ENCODE peak calls at places on chromosome 14, in five cellular contexts. One of them, this sample, is unnamed.

GRCh38 chr14:78902010-78902623 is 731.9 kb downstream of the NRXN3 start:
- DNase-seq in stimulated activated CD4-positive, alpha-beta T cell treated with anti-CD3 and anti-CD28 coated beads, Interleukin-15, amount 100 ng/mL, for 48 hours: no peak
- DNase-seq in fibroblast of lung: peak; percentile 36
- DNase-seq in SW480: peak; percentile 27
- DNase-seq in posterior cingulate gyrus: peak; percentile 66
- DNase-seq in this sample: no peak

GRCh38 chr14:55105991-55106390 is 23.1 kb upstream of the LGALS3 start:
- DNase-seq in stimulated activated CD4-positive, alpha-beta T cell treated with anti-CD3 and anti-CD28 coated beads, Interleukin-15, amount 100 ng/mL, for 48 hours: no peak
- DNase-seq in fibroblast of lung: no peak
- DNase-seq in SW480: no peak
- DNase-seq in posterior cingulate gyrus: no peak
- DNase-seq in this sample: no peak

GRCh38 chr14:55077691-55078151 is 26.3 kb downstream of the MAPK1IP1L start:
- DNase-seq in stimulated activated CD4-positive, alpha-beta T cell treated with anti-CD3 and anti-CD28 coated beads, Interleukin-15, amount 100 ng/mL, for 48 hours: no peak
- DNase-seq in fibroblast of lung: no peak
- DNase-seq in SW480: peak; percentile 91
- DNase-seq in posterior cingulate gyrus: no peak
- DNase-seq in this sample: no peak

GRCh38 chr14:88044129-88044727 is 39.3 kb downstream of the GPR65 start:
- DNase-seq in stimulated activated CD4-positive, alpha-beta T cell treated with anti-CD3 and anti-CD28 coated beads, Interleukin-15, amount 100 ng/mL, for 48 hours: no peak
- DNase-seq in fibroblast of lung: no peak
- DNase-seq in SW480: no peak
- DNase-seq in posterior cingulate gyrus: no peak
- DNase-seq in this sample: no peak

GRCh38 chr14:74207943-74208342 is 31.3 kb upstream of the VSX2 start:
- DNase-seq in stimulated activated CD4-positive, alpha-beta T cell treated with anti-CD3 and anti-CD28 coated beads, Interleukin-15, amount 100 ng/mL, for 48 hours: no peak
- DNase-seq in fibroblast of lung: peak; percentile 2
- DNase-seq in SW480: no peak
- DNase-seq in posterior cingulate gyrus: no peak
- DNase-seq in this sample: no peak

GRCh38 chr14:90551070-90551704 is 154.4 kb downstream of the CALM1 start:
- DNase-seq in stimulated activated CD4-positive, alpha-beta T cell treated with anti-CD3 and anti-CD28 coated beads, Interleukin-15, amount 100 ng/mL, for 48 hours: no peak
- DNase-seq in fibroblast of lung: peak; percentile 46
- DNase-seq in SW480: no peak
- DNase-seq in posterior cingulate gyrus: no peak
- DNase-seq in this sample: no peak

GRCh38 chr14:22887990-22888378 is 5.0 kb downstream of the REM2 start:
- DNase-seq in stimulated activated CD4-positive, alpha-beta T cell treated with anti-CD3 and anti-CD28 coated beads, Interleukin-15, amount 100 ng/mL, for 48 hours: peak; percentile 40
- DNase-seq in fibroblast of lung: no peak
- DNase-seq in SW480: no peak
- DNase-seq in posterior cingulate gyrus: no peak
- DNase-seq in this sample: no peak

GRCh38 chr14:76773188-76773885 is 12.1 kb downstream of the VASH1 start:
- DNase-seq in stimulated activated CD4-positive, alpha-beta T cell treated with anti-CD3 and anti-CD28 coated beads, Interleukin-15, amount 100 ng/mL, for 48 hours: no peak
- DNase-seq in fibroblast of lung: peak; percentile 82
- DNase-seq in SW480: peak; percentile 69
- DNase-seq in posterior cingulate gyrus: no peak
- DNase-seq in this sample: peak; percentile 76

GRCh38 chr14:95761436-95761835 is 47.5 kb upstream of the TCL1A start:
- DNase-seq in stimulated activated CD4-positive, alpha-beta T cell treated with anti-CD3 and anti-CD28 coated beads, Interleukin-15, amount 100 ng/mL, for 48 hours: no peak
- DNase-seq in fibroblast of lung: no peak
- DNase-seq in SW480: no peak
- DNase-seq in posterior cingulate gyrus: no peak
- DNase-seq in this sample: no peak

GRCh38 chr14:35229495-35230089 is 62.6 kb upstream of the PSMA6 start:
- DNase-seq in stimulated activated CD4-positive, alpha-beta T cell treated with anti-CD3 and anti-CD28 coated beads, Interleukin-15, amount 100 ng/mL, for 48 hours: no peak
- DNase-seq in fibroblast of lung: peak; percentile 27
- DNase-seq in SW480: peak; percentile 13
- DNase-seq in posterior cingulate gyrus: no peak
- DNase-seq in this sample: no peak

GRCh38 chr14:49865431-49865859 is 12.9 kb upstream of the NEMF start:
- DNase-seq in stimulated activated CD4-positive, alpha-beta T cell treated with anti-CD3 and anti-CD28 coated beads, Interleukin-15, amount 100 ng/mL, for 48 hours: peak; percentile 73
- DNase-seq in fibroblast of lung: peak; percentile 73
- DNase-seq in SW480: peak; percentile 62
- DNase-seq in posterior cingulate gyrus: peak; percentile 70
- DNase-seq in this sample: peak; percentile 85

GRCh38 chr14:31926652-31927347 is 150.3 kb upstream of the ARHGAP5 start:
- DNase-seq in stimulated activated CD4-positive, alpha-beta T cell treated with anti-CD3 and anti-CD28 coated beads, Interleukin-15, amount 100 ng/mL, for 48 hours: no peak
- DNase-seq in fibroblast of lung: peak; percentile 52
- DNase-seq in SW480: no peak
- DNase-seq in posterior cingulate gyrus: no peak
- DNase-seq in this sample: no peak

GRCh38 chr14:74505831-74506230 is 12.3 kb downstream of the ISCA2 start:
- DNase-seq in stimulated activated CD4-positive, alpha-beta T cell treated with anti-CD3 and anti-CD28 coated beads, Interleukin-15, amount 100 ng/mL, for 48 hours: no peak
- DNase-seq in fibroblast of lung: no peak
- DNase-seq in SW480: no peak
- DNase-seq in posterior cingulate gyrus: no peak
- DNase-seq in this sample: no peak

GRCh38 chr14:90445011-90445410 is 48.2 kb downstream of the CALM1 start:
- DNase-seq in stimulated activated CD4-positive, alpha-beta T cell treated with anti-CD3 and anti-CD28 coated beads, Interleukin-15, amount 100 ng/mL, for 48 hours: no peak
- DNase-seq in fibroblast of lung: no peak
- DNase-seq in SW480: no peak
- DNase-seq in posterior cingulate gyrus: no peak
- DNase-seq in this sample: no peak

GRCh38 chr14:58918066-58918465 is 270.4 kb upstream of the DAAM1 start:
- DNase-seq in stimulated activated CD4-positive, alpha-beta T cell treated with anti-CD3 and anti-CD28 coated beads, Interleukin-15, amount 100 ng/mL, for 48 hours: no peak
- DNase-seq in fibroblast of lung: no peak
- DNase-seq in SW480: no peak
- DNase-seq in posterior cingulate gyrus: no peak
- DNase-seq in this sample: no peak

GRCh38 chr14:102568115-102568614 is 24.3 kb upstream of the RCOR1 start:
- DNase-seq in stimulated activated CD4-positive, alpha-beta T cell treated with anti-CD3 and anti-CD28 coated beads, Interleukin-15, amount 100 ng/mL, for 48 hours: peak; percentile 45
- DNase-seq in fibroblast of lung: no peak
- DNase-seq in SW480: peak; percentile 93
- DNase-seq in posterior cingulate gyrus: no peak
- DNase-seq in this sample: no peak

This sample was measured in psoas muscle.